ENCODE peak calls at places on chromosomes 7 and 10, in four cellular contexts. F, Y, X and D are unnamed samples.

GRCh38 chr7:5714657-5715337 is 66.7 kb downstream of the RNF216 start:
- DNase-seq in Y (no peak), X (no peak), F (no peak), D (no peak)

GRCh38 chr10:95290801-95291633 is at the start of gene PDLIM1:
- DNase-seq in X (peak; percentile 92), F (peak; percentile 55), Y (no peak), D (no peak)

GRCh38 chr10:128000660-128001059 is 93.8 kb downstream of the PTPRE start:
- DNase-seq in X (no peak), F (no peak), Y (no peak), D (no peak)

GRCh38 chr10:132359305-132360040 is 27.5 kb downstream of the LRRC27 start:
- DNase-seq in X (peak; percentile 23), F (no peak), Y (no peak), D (no peak)

GRCh38 chr7:151076863-151077704 is 3.5 kb downstream of the FASTK start:
- DNase-seq in F (no peak), X (peak; percentile 46), Y (no peak), D (no peak)

GRCh38 chr7:107628461-107629064 is 32.1 kb upstream of the SLC26A4 start:
- DNase-seq in F (no peak), Y (no peak), X (no peak), D (no peak)

GRCh38 chr10:50395279-50395678 is 144.0 kb upstream of the ASAH2 start:
- DNase-seq in Y (no peak), X (no peak), F (peak; percentile 85), D (no peak)

GRCh38 chr10:103890194-103890658 is 27.8 kb downstream of the STN1 start:
- DNase-seq in Y (no peak), F (peak; percentile 39), X (no peak), D (no peak)

GRCh38 chr10:59177031-59177861 is 803 bp downstream of the PHYHIPL start:
- DNase-seq in F (peak; percentile 80), X (no peak), Y (peak; percentile 9), D (no peak)

GRCh38 chr10:2938869-2939268 is 128.5 kb upstream of the PFKP start:
- DNase-seq in Y (no peak), X (no peak), F (peak; percentile 5), D (no peak)

GRCh38 chr7:110766874-110767273 is 324.1 kb upstream of the LRRN3 start:
- DNase-seq in Y (no peak), X (no peak), F (no peak), D (no peak)

GRCh38 chr7:158587425-158588084 is at the start of gene PTPRN2:
- DNase-seq in Y (peak; percentile 62), X (peak; percentile 99), F (no peak), D (no peak)

GRCh38 chr7:13989138-13989943 is at the start of gene ETV1:
- DNase-seq in X (peak; percentile 80), Y (peak; percentile 95), F (peak; percentile 14), D (no peak)

GRCh38 chr10:50385610-50386009 is 134.3 kb upstream of the ASAH2 start:
- DNase-seq in X (no peak), F (peak; percentile 35), Y (no peak), D (no peak)

GRCh38 chr10:120810298-120810697 is 40.9 kb upstream of the WDR11 start:
- DNase-seq in F (no peak), X (no peak), Y (no peak), D (no peak)

GRCh38 chr7:2637066-2637471 is 5.3 kb downstream of the TTYH3 start:
- DNase-seq in X (no peak), F (no peak), Y (no peak), D (no peak)
- TF ChIP-seq YY1 in X (no peak), F (no peak), Y (no peak), D (no peak)

DNA sequence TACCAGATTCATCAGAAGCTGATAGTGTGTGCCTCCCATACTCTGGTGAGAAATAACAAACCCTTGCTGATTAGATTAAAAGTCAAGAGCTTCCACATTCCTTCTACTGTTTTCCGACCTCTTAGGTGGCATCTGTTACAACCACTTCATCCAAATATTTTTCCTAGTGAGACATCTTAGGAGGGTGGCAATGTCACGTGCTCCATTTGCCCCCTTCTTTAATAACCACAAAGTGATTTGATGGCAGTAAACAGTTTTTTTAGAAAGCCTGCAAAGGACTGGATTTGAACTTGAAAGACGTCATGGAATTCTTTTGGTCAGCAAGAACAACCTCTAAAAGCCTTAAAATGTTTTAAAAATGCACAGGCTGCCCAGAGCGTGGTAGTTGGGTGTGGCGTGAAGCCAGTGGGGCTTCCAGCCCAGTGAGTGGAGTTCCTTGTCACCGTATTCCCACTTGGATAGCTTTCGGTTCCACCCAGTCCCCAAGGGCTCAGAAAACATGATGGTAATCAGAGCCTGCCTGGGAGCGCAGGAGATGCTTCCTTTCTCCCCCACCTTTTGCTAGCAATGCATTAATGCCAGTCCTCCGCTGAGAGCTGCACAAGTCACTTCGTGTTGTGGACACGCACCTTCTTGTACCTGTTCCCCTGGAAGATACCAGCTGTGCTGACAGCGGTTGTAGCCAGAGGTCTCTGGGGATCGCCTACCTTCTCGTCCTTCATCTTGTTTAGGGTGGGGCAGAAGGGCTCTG is 256.4 kb downstream of the KIAA1217 start:
- DNase-seq in F (no peak), X (no peak), Y (no peak), D (no peak)
- TF ChIP-seq YY1 in F (no peak), X (no peak), Y (no peak), D (no peak)

GRCh38 chr7:44224216-44224950 is 23.6 kb downstream of the YKT6 start:
- DNase-seq in X (no peak), Y (no peak), F (no peak), D (no peak)
- TF ChIP-seq YY1 in X (no peak), Y (no peak), F (no peak), D (no peak)

GRCh38 chr7:117086788-117087187 is 133.5 kb downstream of the ST7 start:
- DNase-seq in Y (no peak), F (no peak), X (peak; percentile 67), D (no peak)
- TF ChIP-seq YY1 in Y (no peak), F (no peak), X (no peak), D (no peak)

GRCh38 chr7:98315318-98315993 is 34.0 kb downstream of the BRI3 start:
- DNase-seq in Y (no peak), X (no peak), F (no peak), D (peak; percentile 13)

GRCh38 chr7:98317366-98318040 is 36.0 kb downstream of the BRI3 start:
- DNase-seq in Y (no peak), F (no peak), X (no peak), D (no peak)

GRCh38 chr7:98312201-98312600 is 30.7 kb downstream of the BRI3 start:
- DNase-seq in Y (no peak), X (no peak), F (no peak), D (no peak)

GRCh38 chr7:98319176-98319575 is 37.7 kb downstream of the BRI3 start:
- DNase-seq in Y (no peak), F (no peak), X (no peak), D (no peak)

GRCh38 chr7:98314469-98314868 is 33.0 kb downstream of the BRI3 start:
- DNase-seq in Y (no peak), F (no peak), X (no peak), D (no peak)
- TF ChIP-seq YY1 in Y (no peak), F (no peak), X (no peak), D (no peak)

DNA sequence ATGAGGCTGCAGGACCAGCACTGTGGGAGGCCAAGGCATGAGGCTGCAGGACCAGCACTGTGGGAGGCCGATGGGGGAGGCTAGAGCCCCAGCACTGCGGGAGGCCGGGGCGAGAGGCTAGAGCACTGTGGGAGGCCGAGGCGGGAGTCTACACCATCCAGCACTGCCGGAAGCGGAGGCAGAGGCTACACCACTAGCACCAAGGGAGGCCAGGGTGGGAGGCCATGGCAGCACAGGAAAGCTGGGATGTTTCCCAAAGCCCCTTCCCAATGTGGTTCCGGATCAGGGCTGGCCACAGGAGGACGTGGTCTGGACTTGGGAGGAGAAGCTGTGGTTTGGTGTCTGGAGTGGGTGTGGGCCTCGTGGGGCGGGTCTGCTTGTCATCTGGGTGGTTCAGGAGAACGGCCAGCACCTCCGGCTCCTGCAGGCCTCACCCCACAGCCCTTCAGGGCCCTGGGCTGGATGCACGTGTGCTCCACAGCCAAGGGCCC is 43.6 kb downstream of the PDGFA start:
- DNase-seq in F (no peak), X (no peak), Y (no peak), D (no peak)
- TF ChIP-seq YY1 in F (no peak), X (no peak), Y (no peak), D (no peak)

GRCh38 chr7:1100886-1101579 is 13.1 kb downstream of the GPER1 start:
- DNase-seq in X (no peak), F (no peak), Y (no peak), D (no peak)
- TF ChIP-seq YY1 in X (no peak), F (no peak), Y (no peak), D (no peak)